ENCODE peak calls at places on chromosomes 11 and 22, in four cellular contexts. One of them, this sample, is unnamed.
A peak's percentile ranks its signal among the peaks of the same experiment; 100 is the strongest.

GRCh38 chr11:64810891-64811272 is 531 bp upstream of the MEN1 start:
- DNase-seq in HCT116: no peak
- DNase-seq in GM12878: no peak
- DNase-seq in K562: no peak
- DNase-seq in this sample: no peak

GRCh38 chr11:63999349-64000025 is 13.2 kb downstream of the OTUB1 start:
- DNase-seq in HCT116: no peak
- DNase-seq in GM12878: no peak
- DNase-seq in K562: peak; percentile 63
- DNase-seq in this sample: peak; percentile 46

GRCh38 chr22:17945851-17946690 is 78.3 kb downstream of the MICAL3 start:
- DNase-seq in HCT116: no peak
- DNase-seq in GM12878: no peak
- DNase-seq in K562: no peak
- DNase-seq in this sample: no peak

GRCh38 chr11:3056296-3057068 is 741 bp downstream of the CARS1 start:
- DNase-seq in HCT116: no peak
- DNase-seq in GM12878: no peak
- DNase-seq in K562: no peak
- DNase-seq in this sample: no peak

GRCh38 chr11:78690588-78690987 is 115.9 kb upstream of the NARS2 start:
- DNase-seq in HCT116: no peak
- DNase-seq in GM12878: no peak
- DNase-seq in K562: no peak
- DNase-seq in this sample: no peak

GRCh38 chr22:37012262-37012904 is 6.9 kb downstream of the TST start:
- DNase-seq in HCT116: no peak
- DNase-seq in GM12878: no peak
- DNase-seq in K562: no peak
- DNase-seq in this sample: no peak

GRCh38 chr22:47067331-47067890 is 305.0 kb downstream of the TBC1D22A start:
- DNase-seq in HCT116: no peak
- DNase-seq in GM12878: no peak
- DNase-seq in K562: no peak
- DNase-seq in this sample: no peak

GRCh38 chr11:60348116-60348515 is 21.1 kb downstream of the MS4A6E start:
- DNase-seq in HCT116: no peak
- DNase-seq in GM12878: no peak
- DNase-seq in K562: no peak
- DNase-seq in this sample: no peak

GRCh38 chr11:93169950-93170561 is 27.7 kb downstream of the SLC36A4 start:
- DNase-seq in HCT116: peak; percentile 22
- DNase-seq in GM12878: no peak
- DNase-seq in K562: peak; percentile 24
- DNase-seq in this sample: no peak

GRCh38 chr22:38465673-38466490 is 2.0 kb upstream of the KDELR3 start:
- DNase-seq in HCT116: no peak
- DNase-seq in GM12878: no peak
- DNase-seq in K562: no peak
- DNase-seq in this sample: no peak

GRCh38 chr11:117820071-117820470 is 4.5 kb downstream of the FXYD2 start:
- DNase-seq in HCT116: no peak
- DNase-seq in GM12878: no peak
- DNase-seq in K562: no peak
- DNase-seq in this sample: no peak

GRCh38 chr11:12885717-12886226 is 123.3 kb upstream of the RASSF10 start:
- DNase-seq in HCT116: no peak
- DNase-seq in GM12878: no peak
- DNase-seq in K562: no peak
- DNase-seq in this sample: no peak

GRCh38 chr11:843818-844692 is 1.4 kb downstream of the TSPAN4 start:
- DNase-seq in HCT116: no peak
- DNase-seq in GM12878: no peak
- DNase-seq in K562: peak; percentile 68
- DNase-seq in this sample: peak; percentile 86

GRCh38 chr11:30879322-30880020 is 293.3 kb upstream of the MPPED2 start:
- DNase-seq in HCT116: no peak
- DNase-seq in GM12878: no peak
- DNase-seq in K562: no peak
- DNase-seq in this sample: no peak

GRCh38 chr22:49811014-49811791 is 16.5 kb downstream of the BRD1 start:
- DNase-seq in HCT116: no peak
- DNase-seq in GM12878: no peak
- DNase-seq in K562: no peak
- DNase-seq in this sample: no peak

GRCh38 chr11:6618117-6619020 is 853 bp downstream of the TPP1 start:
- DNase-seq in HCT116: no peak
- DNase-seq in GM12878: no peak
- DNase-seq in K562: peak; percentile 89
- DNase-seq in this sample: no peak

GRCh38 chr11:129372609-129373488 is 2.8 kb upstream of the BARX2 start:
- DNase-seq in HCT116: no peak
- DNase-seq in GM12878: no peak
- DNase-seq in K562: no peak
- DNase-seq in this sample: no peak

GRCh38 chr11:58629857-58630256 is 7.4 kb downstream of the CNTF start:
- DNase-seq in HCT116: peak; percentile 22
- DNase-seq in GM12878: no peak
- DNase-seq in K562: peak; percentile 69
- DNase-seq in this sample: no peak
- TF ChIP-seq EGR1 in HCT116: no peak
- TF ChIP-seq EGR1 in GM12878: no peak
- TF ChIP-seq EGR1 in K562: no peak
- TF ChIP-seq EGR1 in this sample: no peak

GRCh38 chr11:131991606-131992005 is 621.2 kb downstream of the NTM start:
- DNase-seq in HCT116: no peak
- DNase-seq in GM12878: no peak
- DNase-seq in K562: no peak
- DNase-seq in this sample: no peak
- TF ChIP-seq EGR1 in HCT116: no peak
- TF ChIP-seq EGR1 in GM12878: no peak
- TF ChIP-seq EGR1 in K562: no peak
- TF ChIP-seq EGR1 in this sample: no peak

GRCh38 chr11:24496728-24497396 is at the start of gene LUZP2:
- DNase-seq in HCT116: no peak
- DNase-seq in GM12878: no peak
- DNase-seq in K562: no peak
- DNase-seq in this sample: peak; percentile 57

DNA sequence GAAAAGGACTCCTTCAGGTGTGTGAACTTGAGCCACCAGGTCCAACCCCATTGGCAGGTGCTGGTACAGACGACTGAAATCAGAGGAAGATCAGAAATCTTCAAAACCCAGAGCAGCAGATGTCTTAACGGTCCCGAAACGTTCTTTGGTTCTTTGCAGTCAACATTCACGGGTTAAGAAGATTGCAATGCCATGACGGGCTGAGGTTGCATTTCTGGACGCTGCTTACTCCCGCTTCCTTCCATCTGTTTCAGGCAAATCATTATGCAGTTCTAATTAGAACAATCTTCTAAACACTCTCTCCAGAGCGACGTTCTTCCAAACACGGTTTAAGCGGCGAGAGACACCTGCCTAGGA is 504 bp upstream of the LUZP2 start:
- DNase-seq in HCT116: no peak
- DNase-seq in GM12878: no peak
- DNase-seq in K562: no peak
- DNase-seq in this sample: no peak
- TF ChIP-seq EGR1 in HCT116: no peak
- TF ChIP-seq EGR1 in GM12878: no peak
- TF ChIP-seq EGR1 in K562: no peak
- TF ChIP-seq EGR1 in this sample: no peak

GRCh38 chr11:75437966-75438659 is 5.1 kb upstream of the KLHL35 start:
- DNase-seq in HCT116: no peak
- DNase-seq in GM12878: no peak
- DNase-seq in K562: no peak
- DNase-seq in this sample: no peak
- TF ChIP-seq EGR1 in HCT116: no peak
- TF ChIP-seq EGR1 in GM12878: no peak
- TF ChIP-seq EGR1 in K562: no peak
- TF ChIP-seq EGR1 in this sample: no peak

DNA sequence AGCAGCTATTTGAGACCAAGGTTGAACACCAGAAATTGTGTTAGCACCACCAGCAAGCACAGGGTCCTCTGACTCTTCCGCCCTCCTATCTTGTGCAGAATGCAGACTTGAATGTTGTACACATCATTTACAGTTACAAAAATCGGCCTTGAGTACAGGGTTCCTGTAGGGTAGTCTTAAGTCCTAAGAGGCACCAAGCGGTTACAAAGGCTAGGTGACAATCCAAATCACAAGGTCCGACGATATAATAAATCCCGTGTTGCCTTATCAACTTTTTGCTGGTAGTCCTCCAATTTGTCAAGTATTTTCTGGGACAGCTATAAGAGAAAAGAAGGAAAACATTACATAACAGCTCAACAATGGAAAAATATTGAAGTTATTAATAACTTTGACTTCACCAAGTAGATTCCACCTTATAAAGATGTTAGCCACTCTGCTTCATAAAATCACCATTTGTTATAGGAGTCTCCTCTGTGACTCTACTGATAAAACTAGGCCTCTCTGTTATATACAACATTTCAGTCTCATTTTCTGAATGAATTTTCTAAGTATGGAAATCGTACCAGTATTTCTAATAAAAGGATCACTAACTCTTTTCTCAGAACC is 11.8 kb upstream of the FNBP4 start:
- DNase-seq in HCT116: no peak
- DNase-seq in GM12878: no peak
- DNase-seq in K562: no peak
- DNase-seq in this sample: no peak
- TF ChIP-seq EGR1 in HCT116: no peak
- TF ChIP-seq EGR1 in GM12878: no peak
- TF ChIP-seq EGR1 in K562: no peak
- TF ChIP-seq EGR1 in this sample: no peak

GRCh38 chr11:27625347-27625912 is 74.8 kb downstream of the BDNF start:
- DNase-seq in HCT116: no peak
- DNase-seq in GM12878: no peak
- DNase-seq in K562: no peak
- DNase-seq in this sample: no peak
- TF ChIP-seq EGR1 in HCT116: no peak
- TF ChIP-seq EGR1 in GM12878: no peak
- TF ChIP-seq EGR1 in K562: no peak
- TF ChIP-seq EGR1 in this sample: no peak

DNA sequence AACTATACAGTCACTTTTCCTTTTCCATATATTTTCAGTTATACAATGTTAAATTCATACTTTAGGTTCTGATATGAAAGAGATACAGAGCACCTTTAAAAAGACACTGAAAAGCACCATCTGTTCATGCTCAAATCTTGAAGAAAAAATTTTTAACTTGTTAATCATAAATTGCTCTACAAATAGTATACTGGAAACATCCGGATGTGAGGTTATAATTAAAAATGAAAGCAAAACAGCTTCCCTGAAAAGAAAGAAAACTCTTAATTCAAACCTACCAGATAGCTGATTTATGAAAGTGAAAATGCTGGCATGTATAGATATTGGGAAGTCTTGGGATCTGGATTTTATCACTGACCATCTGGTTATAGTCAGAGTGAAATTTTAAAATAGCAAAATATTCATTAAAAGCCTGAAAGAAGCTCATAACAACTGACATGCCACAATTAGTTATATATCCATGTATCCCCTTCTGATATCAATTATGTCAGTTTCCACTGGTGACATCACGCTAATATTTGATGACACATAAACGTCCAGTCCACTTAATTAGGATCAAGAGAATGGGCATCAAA is 740.0 kb downstream of the DLG2 start:
- DNase-seq in HCT116: no peak
- DNase-seq in GM12878: no peak
- DNase-seq in K562: no peak
- DNase-seq in this sample: no peak
- TF ChIP-seq EGR1 in HCT116: no peak
- TF ChIP-seq EGR1 in GM12878: no peak
- TF ChIP-seq EGR1 in K562: no peak
- TF ChIP-seq EGR1 in this sample: no peak

DNA sequence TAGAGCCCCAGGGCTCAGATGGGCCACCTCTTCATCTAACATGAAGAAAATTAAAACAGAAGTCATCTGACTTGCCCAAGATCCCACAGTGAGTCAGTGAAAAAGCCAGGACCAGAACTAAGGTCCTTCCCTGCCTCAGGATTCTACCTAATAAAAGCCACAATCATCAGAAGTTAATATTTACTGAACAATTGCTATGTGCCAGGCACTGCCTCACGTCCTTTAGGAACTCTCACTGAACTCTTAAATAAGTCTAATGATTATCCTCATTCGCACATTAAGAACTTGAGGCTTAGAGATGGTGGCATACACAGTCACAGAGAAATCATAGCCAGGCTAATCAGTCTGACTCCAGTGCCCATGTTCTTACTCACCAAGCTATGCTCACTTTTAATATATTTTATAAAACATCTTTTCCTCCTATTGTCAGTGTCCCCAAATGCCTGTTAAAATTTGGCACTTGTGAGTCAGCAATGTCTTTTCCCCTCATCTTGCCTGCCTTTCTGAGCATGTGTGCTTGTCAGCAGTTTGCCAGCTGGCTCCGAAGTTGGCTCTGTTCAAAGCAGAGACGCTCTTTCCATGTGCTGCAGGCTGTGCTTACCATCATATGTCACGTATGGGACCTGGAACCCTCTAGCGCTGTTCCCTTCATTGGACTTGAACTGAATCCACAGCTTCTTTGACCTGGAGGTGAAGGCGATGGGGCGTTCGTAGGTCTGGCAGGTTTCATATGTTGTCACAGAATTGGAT is 21.5 kb upstream of the NRIP3 start:
- DNase-seq in HCT116: no peak
- DNase-seq in GM12878: no peak
- DNase-seq in K562: no peak
- DNase-seq in this sample: no peak
- TF ChIP-seq EGR1 in HCT116: no peak
- TF ChIP-seq EGR1 in GM12878: no peak
- TF ChIP-seq EGR1 in K562: no peak
- TF ChIP-seq EGR1 in this sample: no peak

GRCh38 chr22:39482768-39483167 is 19.3 kb upstream of the MIEF1 start:
- DNase-seq in HCT116: no peak
- DNase-seq in GM12878: no peak
- DNase-seq in K562: no peak
- DNase-seq in this sample: no peak
- TF ChIP-seq EGR1 in HCT116: no peak
- TF ChIP-seq EGR1 in GM12878: no peak
- TF ChIP-seq EGR1 in K562: no peak
- TF ChIP-seq EGR1 in this sample: no peak